ENCODE peak calls at places on chromosomes 4 and X, in five cellular contexts. L is esophagus muscularis mucosa, S is SK-N-SH, U is K562, T is ovary. R is an unnamed sample.

GRCh38 chrX:119736206-119736764 is 22.1 kb upstream of the SOWAHD start:
- DNase-seq in L (no peak), S (no peak), U (no peak), T (no peak), R (no peak)

GRCh38 chr4:118034061-118034785 is at the start of gene NDST3:
- DNase-seq in L (no peak), S (peak; percentile 81), U (peak; percentile 4), T (peak; percentile 26), R (peak; percentile 65)

GRCh38 chrX:69501433-69501832 is 2.7 kb upstream of the NALF2 start:
- DNase-seq in L (no peak), S (no peak), U (peak; percentile 6), T (no peak), R (no peak)

GRCh38 chr4:126790633-126791032 is 842.1 kb upstream of the INTU start:
- DNase-seq in L (no peak), S (no peak), U (peak; percentile 66), T (no peak), R (no peak)

GRCh38 chr4:48205092-48205491 is 64.5 kb downstream of the TEC start:
- DNase-seq in L (no peak), S (no peak), U (peak; percentile 49), T (no peak), R (no peak)

GRCh38 chrX:151153086-151153485 is 23.3 kb upstream of the GPR50 start:
- DNase-seq in L (no peak), S (no peak), U (peak; percentile 11), T (no peak), R (no peak)

GRCh38 chrX:10598540-10598939 is 21.8 kb downstream of the MID1 start:
- DNase-seq in L (no peak), S (no peak), U (no peak), T (no peak), R (no peak)

GRCh38 chr4:177281544-177281943 is 28.1 kb upstream of the NEIL3 start:
- DNase-seq in L (no peak), S (no peak), U (no peak), T (no peak), R (no peak)

GRCh38 chr4:103067841-103068547 is 8.6 kb downstream of the SLC9B2 start:
- DNase-seq in L (no peak), S (no peak), U (no peak), T (no peak), R (no peak)

GRCh38 chrX:76279007-76279406 is 106.1 kb downstream of the PBDC1 start:
- DNase-seq in L (no peak), S (peak; percentile 47), U (peak; percentile 44), T (peak; percentile 22), R (no peak)

GRCh38 chr4:190014771-190015537 is 12.1 kb downstream of the FRG2 start:
- DNase-seq in L (no peak), S (peak; percentile 60), U (peak; percentile 60), T (no peak), R (peak; percentile 85)

GRCh38 chrX:10725071-10725470 is 104.7 kb upstream of the MID1 start:
- DNase-seq in L (no peak), S (peak; percentile 27), U (peak; percentile 8), T (no peak), R (no peak)

GRCh38 chr4:99404595-99405287 is 30.4 kb downstream of the ADH7 start:
- DNase-seq in L (no peak), S (no peak), U (no peak), T (no peak), R (no peak)

GRCh38 chr4:52788806-52789205 is 37.6 kb upstream of the ERVMER34-1 start:
- DNase-seq in L (no peak), S (no peak), U (no peak), T (no peak), R (no peak)

GRCh38 chr4:175127314-175127713 is 209.2 kb downstream of the ADAM29 start:
- DNase-seq in L (no peak), S (no peak), U (no peak), T (no peak), R (no peak)

GRCh38 chr4:165326831-165327210 is 648 bp upstream of the MSMO1 start:
- DNase-seq in L (no peak), S (peak; percentile 41), U (peak; percentile 64), T (peak; percentile 56), R (no peak)

GRCh38 chrX:15938072-15938471 is 83.5 kb upstream of the AP1S2 start:
- DNase-seq in L (no peak), S (no peak), U (no peak), T (no peak), R (no peak)

DNA sequence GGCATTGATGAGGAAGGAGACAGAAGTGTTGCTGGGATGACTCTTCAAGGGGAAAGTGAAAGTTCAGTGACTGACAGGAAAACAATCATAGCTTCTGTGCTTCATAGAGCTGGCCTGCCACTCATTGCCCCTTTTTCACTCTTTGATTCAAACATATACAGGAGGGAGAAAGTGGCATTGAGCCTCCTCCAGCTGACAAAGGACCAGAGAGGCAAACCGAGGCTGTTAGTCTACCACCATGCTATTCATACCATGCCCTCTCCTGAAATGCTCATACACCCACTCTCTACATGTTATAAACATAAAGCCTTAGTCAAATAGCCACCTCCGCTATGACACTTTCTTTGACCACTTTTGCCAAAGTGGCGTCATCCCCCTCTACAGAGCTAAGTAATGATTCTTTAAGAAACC is 79.2 kb upstream of the ATOH1 start:
- DNase-seq in L (no peak), S (no peak), U (no peak), T (no peak), R (no peak)
- TF ChIP-seq EP300 in L (no peak), S (no peak), U (no peak), T (no peak), R (no peak)

GRCh38 chrX:65697173-65697572 is 29.7 kb downstream of the MSN start:
- DNase-seq in L (no peak), S (no peak), U (no peak), T (no peak), R (no peak)

GRCh38 chrX:65702956-65703355 is 35.5 kb downstream of the MSN start:
- DNase-seq in L (no peak), S (no peak), U (no peak), T (no peak), R (no peak)

GRCh38 chrX:65696613-65697012 is 29.2 kb downstream of the MSN start:
- DNase-seq in L (no peak), S (no peak), U (peak; percentile 57), T (no peak), R (no peak)

GRCh38 chrX:65695849-65696248 is 28.4 kb downstream of the MSN start:
- DNase-seq in L (no peak), S (no peak), U (peak; percentile 62), T (no peak), R (no peak)

DNA sequence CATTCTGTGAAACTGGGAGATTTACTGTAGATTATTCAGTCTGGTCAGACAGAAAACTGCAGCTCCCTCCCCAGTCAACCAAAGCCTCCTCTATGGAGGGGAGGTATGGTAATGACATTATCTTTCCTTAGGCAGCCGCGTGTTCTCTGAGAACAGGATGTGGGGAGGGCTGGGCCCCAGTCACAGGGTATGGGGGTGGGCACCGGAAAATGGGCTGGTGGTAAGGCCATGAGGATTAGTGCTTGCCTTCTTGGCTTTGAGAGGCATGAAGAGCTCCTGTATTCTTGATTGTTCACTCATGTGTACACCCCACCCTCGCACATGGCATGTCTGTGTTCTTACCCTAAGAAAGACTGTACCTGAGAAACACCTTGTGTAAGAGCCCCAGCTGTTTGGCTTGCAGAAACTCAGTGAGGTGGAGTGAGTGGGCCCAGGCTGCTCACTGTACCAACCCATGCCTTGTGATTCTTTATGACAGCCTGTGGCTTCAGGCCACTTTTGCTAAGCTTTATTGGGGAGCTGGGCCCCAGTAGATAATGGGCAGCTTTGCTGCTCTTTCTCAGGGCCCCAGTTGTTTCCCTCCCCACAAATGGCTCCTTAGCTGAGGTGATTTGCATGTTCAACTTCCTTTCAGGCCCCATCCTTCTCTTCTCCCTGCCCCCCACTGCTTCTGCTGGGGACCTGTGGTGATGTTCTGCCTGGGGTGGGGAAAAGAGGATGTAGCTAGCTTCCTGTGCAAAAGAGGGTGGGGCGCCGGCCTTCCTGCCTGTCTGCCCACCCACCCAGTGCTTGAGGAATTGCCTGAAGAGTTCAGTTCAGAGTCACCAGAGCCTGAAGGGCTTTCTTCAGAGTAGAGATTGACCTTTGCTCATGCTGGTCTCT is 30.7 kb downstream of the MSN start:
- DNase-seq in L (no peak), S (no peak), U (peak; percentile 82), T (no peak), R (no peak)
- H3K4me3 ChIP-seq in L (no peak overlapping the region), S (no peak overlapping the region), U (no peak overlapping the region), T (no peak overlapping the region), R (no peak overlapping the region)

DNA sequence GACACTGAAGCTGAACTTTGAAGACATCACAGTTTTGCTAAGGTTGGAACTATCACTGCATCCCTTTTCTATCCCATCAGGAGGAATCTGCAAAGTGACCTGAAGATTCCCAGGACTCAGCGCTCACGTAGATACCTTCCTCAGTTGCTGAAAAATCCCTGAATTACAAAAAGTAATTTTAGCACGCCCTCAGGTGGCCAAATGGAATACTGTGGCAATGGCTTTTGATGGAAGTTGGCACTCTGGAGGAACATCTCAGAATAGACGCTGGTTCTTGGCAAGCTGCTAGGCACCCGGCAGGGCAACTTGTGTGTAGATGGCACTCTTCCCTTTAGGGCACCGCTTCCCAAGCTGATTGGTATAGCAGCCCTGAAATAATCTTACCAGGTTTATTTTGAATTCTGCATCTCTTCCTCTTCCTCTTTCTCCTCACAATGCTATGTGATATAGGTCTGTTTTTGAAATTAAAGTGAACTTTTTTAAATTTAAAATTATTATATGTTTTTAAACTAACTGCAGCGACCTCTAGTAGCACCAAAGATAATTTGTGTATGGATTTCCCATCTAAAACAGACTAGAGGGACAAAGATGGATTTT is 16.3 kb upstream of the ESX1 start:
- DNase-seq in L (no peak), S (no peak), U (peak; percentile 33), T (peak; percentile 31), R (no peak)
- H3K36me3 ChIP-seq in L (no peaks in the 10 kb centered on the region), S (no peaks in the 10 kb centered on the region), U (no peaks in the 10 kb centered on the region), T (no peaks in the 10 kb centered on the region), R (no peaks in the 10 kb centered on the region)

GRCh38 chr4:114922582-114922912 is 190.9 kb downstream of the NDST4 start:
- DNase-seq in L (no peak), S (no peak), U (no peak), T (no peak), R (no peak)

GRCh38 chr4:114921191-114921590 is 192.2 kb downstream of the NDST4 start:
- DNase-seq in L (no peak), S (no peak), U (no peak), T (no peak), R (no peak)

GRCh38 chr4:114926508-114926907 is 186.9 kb downstream of the NDST4 start:
- DNase-seq in L (no peak), S (no peak), U (no peak), T (no peak), R (no peak)

GRCh38 chr4:114921790-114922581 is 191.4 kb downstream of the NDST4 start:
- DNase-seq in L (no peak), S (no peak), U (no peak), T (no peak), R (no peak)

DNA sequence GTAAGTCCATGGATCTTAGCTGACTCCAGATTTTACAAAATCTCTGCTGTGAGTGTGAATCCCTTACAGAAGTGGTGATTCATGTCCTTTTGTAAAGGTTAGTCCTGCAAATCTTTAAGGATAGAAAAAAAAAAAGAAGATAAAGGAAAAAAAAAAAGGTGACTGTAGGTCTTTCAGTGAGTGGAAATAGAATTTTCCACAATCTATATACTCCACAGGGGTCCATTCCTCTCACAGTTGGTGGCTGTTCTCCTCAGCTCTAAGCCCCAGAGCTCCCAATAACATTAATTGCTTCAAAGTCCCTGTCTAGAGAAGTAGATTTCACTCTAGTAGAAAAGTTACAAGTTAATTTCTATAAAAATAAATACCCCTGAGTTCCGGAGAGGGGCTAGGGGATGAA is 189.1 kb downstream of the NDST4 start:
- DNase-seq in L (no peak), S (no peak), U (no peak), T (no peak), R (no peak)
- TF ChIP-seq EP300 in L (no peak), S (no peak), U (no peak), T (no peak), R (no peak)

GRCh38 chr4:183430987-183431347 is 13.5 kb upstream of the CDKN2AIP start:
- DNase-seq in L (no peak), S (no peak), U (no peak), T (no peak), R (no peak)
- H3K4me3 ChIP-seq in L (no peak overlapping the region), S (no peak overlapping the region), U (no peak overlapping the region), T (no peak overlapping the region), R (no peak overlapping the region)

R was measured in upper lobe of left lung.